ENCODE peak calls at places on chromosome 22, in four cellular contexts. One of them, this sample, is unnamed.

GRCh38 chr22:27690596-27690995 is 111.0 kb downstream of the MN1 start:
- DNase-seq in GM12878: no peak
- DNase-seq in A549: no peak
- DNase-seq in K562: no peak
- DNase-seq in this sample: no peak

GRCh38 chr22:25359601-25360261 is 140.3 kb downstream of the CRYBB2 start:
- DNase-seq in GM12878: no peak
- DNase-seq in A549: no peak
- DNase-seq in K562: no peak
- DNase-seq in this sample: no peak

GRCh38 chr22:27348634-27349033 is 452.9 kb downstream of the MN1 start:
- DNase-seq in K562: no peak
- DNase-seq in GM12878: no peak
- DNase-seq in A549: no peak
- DNase-seq in this sample: no peak

GRCh38 chr22:47351836-47352579 is 589.6 kb downstream of the TBC1D22A start:
- DNase-seq in A549: no peak
- DNase-seq in GM12878: no peak
- DNase-seq in K562: no peak
- DNase-seq in this sample: no peak

GRCh38 chr22:39236321-39237275 is 8.2 kb downstream of the PDGFB start:
- DNase-seq in A549: no peak
- DNase-seq in GM12878: peak
- DNase-seq in K562: peak
- DNase-seq in this sample: no peak

GRCh38 chr22:28074526-28074925 is 155.5 kb upstream of the PITPNB start:
- DNase-seq in K562: no peak
- DNase-seq in GM12878: no peak
- DNase-seq in A549: no peak
- DNase-seq in this sample: no peak

GRCh38 chr22:30309981-30310672 is 16.6 kb downstream of the TBC1D10A start:
- DNase-seq in A549: no peak
- DNase-seq in GM12878: peak
- DNase-seq in K562: no peak
- DNase-seq in this sample: no peak

GRCh38 chr22:20111045-20111688 is 4.7 kb upstream of the RANBP1 start:
- DNase-seq in GM12878: no peak
- DNase-seq in A549: peak
- DNase-seq in K562: peak
- DNase-seq in this sample: peak

GRCh38 chr22:42321908-42322561 is 51.6 kb upstream of the TCF20 start:
- DNase-seq in K562: no peak
- DNase-seq in GM12878: no peak
- DNase-seq in A549: no peak
- DNase-seq in this sample: no peak

GRCh38 chr22:37243402-37244113 is 511 bp downstream of the RAC2 start:
- DNase-seq in K562: no peak
- DNase-seq in GM12878: no peak
- DNase-seq in A549: no peak
- DNase-seq in this sample: no peak

GRCh38 chr22:37498289-37498909 is 12.2 kb upstream of the MFNG start:
- DNase-seq in GM12878: peak
- DNase-seq in A549: peak
- DNase-seq in K562: peak
- DNase-seq in this sample: peak

GRCh38 chr22:20552913-20553401 is 45.5 kb downstream of the MED15 start:
- DNase-seq in K562: no peak
- DNase-seq in A549: no peak
- DNase-seq in GM12878: no peak
- DNase-seq in this sample: peak

GRCh38 chr22:38032681-38033521 is 24.3 kb upstream of the PICK1 start:
- DNase-seq in K562: peak
- DNase-seq in GM12878: no peak
- DNase-seq in A549: peak
- DNase-seq in this sample: peak

GRCh38 chr22:50488886-50489285 is 2.2 kb downstream of the MIOX start:
- DNase-seq in K562: no peak
- DNase-seq in A549: no peak
- DNase-seq in GM12878: no peak
- DNase-seq in this sample: no peak

GRCh38 chr22:24834845-24835570 is 29.0 kb downstream of the SGSM1 start:
- DNase-seq in K562: no peak
- DNase-seq in A549: peak
- DNase-seq in GM12878: no peak
- DNase-seq in this sample: peak

GRCh38 chr22:21449531-21450319 is 17.5 kb upstream of the TMEM191C start:
- DNase-seq in A549: no peak
- DNase-seq in GM12878: no peak
- DNase-seq in K562: no peak
- DNase-seq in this sample: no peak

GRCh38 chr22:50302041-50302541 is 5.4 kb downstream of the PLXNB2 start:
- DNase-seq in K562: no peak
- DNase-seq in GM12878: no peak
- DNase-seq in A549: no peak
- DNase-seq in this sample: no peak

GRCh38 chr22:39013923-39014722 is at the start of gene APOBEC3C:
- DNase-seq in GM12878: peak
- DNase-seq in K562: peak
- DNase-seq in A549: peak
- DNase-seq in this sample: peak

GRCh38 chr22:29194269-29194668 is 11.4 kb upstream of the EMID1 start:
- DNase-seq in K562: no peak
- DNase-seq in GM12878: no peak
- DNase-seq in A549: no peak
- DNase-seq in this sample: no peak

GRCh38 chr22:37735054-37735453 is 38.2 kb downstream of the TRIOBP start:
- DNase-seq in GM12878: no peak
- DNase-seq in K562: peak
- DNase-seq in A549: peak
- DNase-seq in this sample: peak

GRCh38 chr22:23893446-23893956 is 682 bp upstream of the MIF start:
- DNase-seq in A549: no peak
- DNase-seq in K562: no peak
- DNase-seq in GM12878: no peak
- DNase-seq in this sample: no peak

GRCh38 chr22:49299821-49300231 is 527.8 kb downstream of the BRD1 start:
- DNase-seq in GM12878: no peak
- DNase-seq in A549: no peak
- DNase-seq in K562: no peak
- DNase-seq in this sample: no peak

GRCh38 chr22:21837184-21837979 is 30.1 kb downstream of the MAPK1 start:
- DNase-seq in A549: peak
- DNase-seq in GM12878: no peak
- DNase-seq in K562: no peak
- DNase-seq in this sample: peak

GRCh38 chr22:43162412-43163150 is 11.2 kb downstream of the TSPO start:
- DNase-seq in GM12878: no peak
- DNase-seq in A549: no peak
- DNase-seq in K562: no peak
- DNase-seq in this sample: no peak

GRCh38 chr22:42399315-42400271 is 32.6 kb downstream of the NFAM1 start:
- DNase-seq in GM12878: no peak
- DNase-seq in A549: no peak
- DNase-seq in K562: peak
- DNase-seq in this sample: no peak

GRCh38 chr22:49404576-49405199 is 423.0 kb downstream of the BRD1 start:
- DNase-seq in A549: no peak
- DNase-seq in GM12878: no peak
- DNase-seq in K562: no peak
- DNase-seq in this sample: no peak

GRCh38 chr22:29266564-29267461 is 968 bp downstream of the RHBDD3 start:
- DNase-seq in A549: no peak
- DNase-seq in GM12878: no peak
- DNase-seq in K562: no peak
- DNase-seq in this sample: no peak

GRCh38 chr22:44180706-44181032 is at the start of gene PARVG:
- DNase-seq in K562: no peak
- DNase-seq in A549: no peak
- DNase-seq in GM12878: peak
- DNase-seq in this sample: no peak
- TF ChIP-seq MAX in K562: no peak
- TF ChIP-seq MAX in A549: no peak
- TF ChIP-seq MAX in GM12878: peak
- TF ChIP-seq MAX in this sample: no peak

GRCh38 chr22:40399661-40400060 is 29.3 kb downstream of the SGSM3 start:
- DNase-seq in K562: no peak
- DNase-seq in A549: no peak
- DNase-seq in GM12878: no peak
- DNase-seq in this sample: no peak

GRCh38 chr22:40401532-40401931 is 31.1 kb downstream of the SGSM3 start:
- DNase-seq in A549: no peak
- DNase-seq in GM12878: no peak
- DNase-seq in K562: no peak
- DNase-seq in this sample: no peak

GRCh38 chr22:40397436-40397835 is 27.0 kb downstream of the SGSM3 start:
- DNase-seq in GM12878: no peak
- DNase-seq in K562: no peak
- DNase-seq in A549: no peak
- DNase-seq in this sample: no peak

GRCh38 chr22:40401981-40402406 is 31.6 kb downstream of the SGSM3 start:
- DNase-seq in K562: no peak
- DNase-seq in A549: no peak
- DNase-seq in GM12878: no peak
- DNase-seq in this sample: no peak

DNA sequence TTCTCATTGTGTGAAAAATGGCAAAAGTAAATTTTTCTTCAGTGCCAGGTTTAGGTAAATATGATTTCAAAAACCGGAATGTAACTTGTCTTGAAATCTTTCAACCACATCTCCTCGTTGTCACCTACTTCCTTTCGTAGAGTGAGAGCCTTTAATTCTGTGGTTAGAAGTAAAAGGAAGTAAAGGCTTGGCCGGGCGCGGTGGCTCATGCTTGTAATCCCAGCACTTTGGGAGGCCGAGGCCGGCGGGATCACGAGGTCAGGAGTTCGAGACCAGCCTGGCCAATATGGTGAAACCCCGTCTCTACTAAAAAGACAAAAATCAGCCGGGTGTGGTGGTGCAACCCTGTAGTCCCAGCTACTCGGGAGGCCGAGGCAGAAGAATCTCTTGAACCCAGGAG is 29.8 kb downstream of the SGSM3 start:
- DNase-seq in K562: no peak
- DNase-seq in GM12878: peak
- DNase-seq in A549: no peak
- DNase-seq in this sample: no peak
- TF ChIP-seq POLR2AphosphoS2 in K562: no peak
- TF ChIP-seq POLR2AphosphoS2 in GM12878: no peak
- TF ChIP-seq POLR2AphosphoS2 in A549: no peak
- TF ChIP-seq POLR2AphosphoS2 in this sample: no peak

GRCh38 chr22:31337178-31337577 is 9.0 kb downstream of the PATZ1 start:
- DNase-seq in A549: no peak
- DNase-seq in K562: no peak
- DNase-seq in GM12878: no peak
- DNase-seq in this sample: no peak
- TF ChIP-seq MAX in A549: no peak
- TF ChIP-seq MAX in K562: no peak
- TF ChIP-seq MAX in GM12878: no peak
- TF ChIP-seq MAX in this sample: no peak

GRCh38 chr22:44943701-44944324 is 66.0 kb downstream of the PHF21B start:
- DNase-seq in GM12878: no peak
- DNase-seq in A549: no peak
- DNase-seq in K562: no peak
- DNase-seq in this sample: no peak

GRCh38 chr22:44947846-44948245 is 62.0 kb downstream of the PHF21B start:
- DNase-seq in GM12878: no peak
- DNase-seq in K562: no peak
- DNase-seq in A549: no peak
- DNase-seq in this sample: no peak

GRCh38 chr22:44942979-44943700 is 66.7 kb downstream of the PHF21B start:
- DNase-seq in A549: no peak
- DNase-seq in K562: no peak
- DNase-seq in GM12878: no peak
- DNase-seq in this sample: no peak

GRCh38 chr22:44944891-44945600 is 64.8 kb downstream of the PHF21B start:
- DNase-seq in K562: no peak
- DNase-seq in GM12878: no peak
- DNase-seq in A549: no peak
- DNase-seq in this sample: no peak

GRCh38 chr22:44947029-44947428 is 62.8 kb downstream of the PHF21B start:
- DNase-seq in K562: no peak
- DNase-seq in A549: no peak
- DNase-seq in GM12878: no peak
- DNase-seq in this sample: no peak
- TF ChIP-seq POLR2AphosphoS2 in K562: no peak
- TF ChIP-seq POLR2AphosphoS2 in A549: no peak
- TF ChIP-seq POLR2AphosphoS2 in GM12878: no peak
- TF ChIP-seq POLR2AphosphoS2 in this sample: no peak

GRCh38 chr22:18012528-18012927 is 11.8 kb downstream of the MICAL3 start:
- DNase-seq in K562: no peak
- DNase-seq in GM12878: no peak
- DNase-seq in A549: no peak
- DNase-seq in this sample: no peak
- TF ChIP-seq MAX in K562: no peak
- TF ChIP-seq MAX in GM12878: no peak
- TF ChIP-seq MAX in A549: no peak
- TF ChIP-seq MAX in this sample: no peak

GRCh38 chr22:45602004-45602733 is 69.5 kb upstream of the ATXN10 start:
- DNase-seq in A549: no peak
- DNase-seq in K562: no peak
- DNase-seq in GM12878: no peak
- DNase-seq in this sample: no peak

GRCh38 chr22:45604239-45604711 is 67.4 kb upstream of the ATXN10 start:
- DNase-seq in A549: peak
- DNase-seq in GM12878: no peak
- DNase-seq in K562: no peak
- DNase-seq in this sample: no peak

GRCh38 chr22:45600791-45601730 is 70.6 kb upstream of the ATXN10 start:
- DNase-seq in GM12878: no peak
- DNase-seq in K562: no peak
- DNase-seq in A549: no peak
- DNase-seq in this sample: no peak

GRCh38 chr22:45603631-45604030 is 68.0 kb upstream of the ATXN10 start:
- DNase-seq in A549: peak
- DNase-seq in K562: no peak
- DNase-seq in GM12878: no peak
- DNase-seq in this sample: no peak

DNA sequence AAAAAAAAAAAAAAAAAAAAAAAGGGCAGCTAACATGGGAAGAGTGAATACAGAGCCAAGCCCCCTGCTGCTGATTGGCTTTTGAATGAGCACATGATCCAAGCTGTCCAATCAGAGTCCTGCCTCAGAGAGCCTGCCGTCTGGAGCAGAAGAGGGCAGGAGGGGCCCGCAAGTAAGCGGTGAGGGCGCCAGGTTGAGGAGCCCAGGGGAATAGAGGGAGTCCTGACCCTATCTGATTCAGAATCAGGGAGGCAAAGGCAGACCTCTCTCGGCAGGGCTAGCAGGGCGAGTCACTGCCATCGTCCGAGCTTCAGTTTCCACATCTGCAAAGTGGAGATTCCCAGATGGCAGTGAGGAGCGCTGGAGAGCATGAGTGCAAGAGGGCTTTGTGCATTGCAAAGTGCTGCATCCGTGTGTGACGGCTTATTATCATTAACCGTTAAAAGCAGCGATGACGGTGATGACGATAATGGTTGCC is 68.8 kb upstream of the ATXN10 start:
- DNase-seq in A549: peak
- DNase-seq in GM12878: no peak
- DNase-seq in K562: peak
- DNase-seq in this sample: peak
- TF ChIP-seq POLR2AphosphoS2 in A549: no peak
- TF ChIP-seq POLR2AphosphoS2 in GM12878: no peak
- TF ChIP-seq POLR2AphosphoS2 in K562: no peak
- TF ChIP-seq POLR2AphosphoS2 in this sample: no peak

This sample was measured in HepG2.